ENCODE peak calls at places on chromosomes 13 and 19, in ten cellular contexts. J, Z, M, Q, N, T, C, U, H and I are unnamed samples.

GRCh38 chr13:97113231-97114001 is 108.7 kb upstream of the MBNL2 start:
- DNase-seq in N (no peak), Z (no peak), Q (peak), U (no peak), T (no peak), M (no peak), H (no peak), C (peak), J (peak), I (no peak)

GRCh38 chr13:76965759-76966421 is 17.6 kb downstream of the ACOD1 start:
- DNase-seq in Q (peak), M (peak), H (no peak), C (no peak), T (no peak), N (no peak), U (no peak), Z (no peak), J (no peak), I (no peak)

GRCh38 chr19:52369463-52370340 is at the start of gene ZNF880:
- DNase-seq in H (peak), M (peak), U (peak), C (peak), N (peak), J (peak), T (peak), Q (peak), Z (peak), I (peak)

GRCh38 chr19:42242071-42242511 is 311 bp downstream of the GSK3A start:
- DNase-seq in T (no peak), M (no peak), U (no peak), N (no peak), J (no peak), H (peak), Q (peak), C (no peak), Z (no peak), I (no peak)

GRCh38 chr13:76853481-76853880 is 32.7 kb downstream of the KCTD12 start:
- DNase-seq in M (no peak), Q (no peak), J (no peak), U (no peak), T (no peak), Z (no peak), H (no peak), C (no peak), N (no peak), I (no peak)

GRCh38 chr13:74388626-74389025 is 254.4 kb upstream of the KLF12 start:
- DNase-seq in U (no peak), J (no peak), Z (no peak), Q (no peak), T (no peak), M (no peak), C (no peak), H (no peak), N (no peak), I (peak)

GRCh38 chr13:32233062-32233461 is 82.1 kb downstream of the ZAR1L start:
- DNase-seq in J (no peak), Z (no peak), N (no peak), Q (no peak), C (no peak), U (no peak), M (no peak), H (no peak), T (no peak), I (no peak)

GRCh38 chr19:54407780-54408179 is 7.5 kb upstream of the TTYH1 start:
- DNase-seq in U (no peak), J (no peak), Z (no peak), H (no peak), C (no peak), N (no peak), T (no peak), M (no peak), Q (no peak), I (no peak)

GRCh38 chr19:30862876-30863275 is 486.4 kb downstream of the TSHZ3 start:
- DNase-seq in C (no peak), H (no peak), Q (no peak), Z (no peak), U (peak), J (no peak), T (no peak), N (no peak), M (no peak), I (no peak)

GRCh38 chr19:54473071-54473941 is at the start of gene CDC42EP5:
- DNase-seq in U (no peak), Z (no peak), T (peak), C (no peak), J (no peak), H (no peak), M (peak), Q (peak), N (no peak), I (no peak)

GRCh38 chr19:41957161-41957837 is 1.8 kb downstream of the RABAC1 start:
- DNase-seq in H (no peak), Z (no peak), C (no peak), T (peak), J (no peak), M (no peak), Q (no peak), N (no peak), U (no peak), I (no peak)

GRCh38 chr19:51194527-51195315 is 30.2 kb upstream of the CD33 start:
- DNase-seq in M (no peak), H (no peak), T (no peak), J (no peak), Q (no peak), N (no peak), C (no peak), Z (no peak), U (no peak), I (no peak)

GRCh38 chr19:2755448-2755705 is 15.6 kb upstream of the SLC39A3 start:
- DNase-seq in M (peak), J (no peak), N (no peak), Z (no peak), C (no peak), T (no peak), H (no peak), Q (no peak), U (no peak), I (no peak)

GRCh38 chr13:26343816-26344215 is 89.9 kb downstream of the CDK8 start:
- DNase-seq in J (no peak), Z (no peak), C (no peak), M (no peak), H (no peak), T (no peak), N (no peak), U (no peak), Q (no peak), I (peak)

GRCh38 chr19:43802216-43802951 is at the start of gene LYPD5:
- DNase-seq in C (no peak), U (no peak), Q (no peak), H (no peak), M (no peak), Z (no peak), J (no peak), T (no peak), N (no peak), I (no peak)

GRCh38 chr13:45658586-45659235 is 43.2 kb upstream of the ERICH6B start:
- DNase-seq in Q (no peak), C (no peak), T (no peak), M (no peak), J (no peak), N (no peak), U (no peak), Z (no peak), H (no peak), I (no peak)

GRCh38 chr19:54203151-54203611 is 2.5 kb downstream of the RPS9 start:
- DNase-seq in Z (no peak), H (no peak), C (no peak), J (no peak), Q (peak), U (no peak), N (no peak), T (no peak), M (no peak), I (no peak)

GRCh38 chr19:55099557-55100506 is 17.6 kb downstream of the PPP1R12C start:
- DNase-seq in T (peak), N (no peak), J (no peak), Q (no peak), Z (no peak), M (peak), U (no peak), C (no peak), H (no peak), I (peak)

GRCh38 chr13:98942997-98943396 is 34.9 kb downstream of the DOCK9 start:
- DNase-seq in N (no peak), C (no peak), H (no peak), M (no peak), Z (no peak), Q (no peak), U (no peak), T (no peak), J (no peak), I (no peak)
- H3K27ac ChIP-seq in N (no peak), C (no peak), H (no peak), M (no peak), Z (no peak), Q (no peak), U (no peak), T (no peak), J (no peak), I (no peak)

DNA sequence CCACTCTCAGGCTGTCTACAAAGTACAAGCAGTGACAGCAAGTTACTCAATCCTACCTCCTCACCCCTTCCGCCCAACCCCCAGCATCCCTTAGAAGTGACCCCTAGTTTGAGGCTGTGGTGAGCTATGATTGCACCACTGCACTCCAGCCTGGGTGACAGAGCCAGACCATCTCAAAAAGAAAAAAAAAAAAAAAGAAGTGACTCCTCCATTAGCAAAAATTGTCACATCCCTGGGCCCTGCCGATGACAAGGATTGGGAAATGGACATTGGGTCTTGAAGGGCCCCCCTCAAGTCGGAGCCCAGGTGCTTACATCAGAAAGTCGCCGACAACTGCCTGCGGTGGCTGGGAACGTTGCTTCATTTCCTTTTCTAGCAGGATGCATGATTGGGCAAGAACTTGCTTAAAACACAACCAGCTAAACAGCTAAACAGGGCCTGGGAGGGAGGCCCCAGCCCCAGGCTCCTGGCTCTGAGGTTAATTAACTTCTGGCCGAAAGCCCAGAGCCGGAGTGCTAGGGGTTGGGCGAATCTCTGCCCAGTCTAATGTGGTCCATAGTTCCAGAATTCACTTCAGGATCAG is 15.3 kb downstream of the RAB3D start:
- DNase-seq in Z (no peak), M (peak), T (peak), N (no peak), Q (peak), H (peak), J (peak), C (peak), U (peak), I (no peak)
- H3K27ac ChIP-seq in Z (peak), M (peak), T (peak), N (no peak), Q (peak), H (peak), J (no peak), C (peak), U (peak), I (no peak)

GRCh38 chr13:49694446-49694845 is 3.2 kb upstream of the EBPL start:
- DNase-seq in C (no peak), Z (no peak), T (no peak), Q (no peak), U (no peak), J (no peak), N (no peak), H (no peak), M (no peak), I (no peak)

GRCh38 chr13:49693191-49693733 is 2.0 kb upstream of the EBPL start:
- DNase-seq in C (no peak), J (no peak), M (no peak), H (no peak), N (no peak), U (no peak), Q (no peak), T (no peak), Z (no peak), I (no peak)

GRCh38 chr13:49693877-49694276 is 2.6 kb upstream of the EBPL start:
- DNase-seq in Z (no peak), U (no peak), N (no peak), Q (no peak), H (no peak), M (no peak), J (no peak), C (no peak), T (no peak), I (no peak)

GRCh38 chr13:49690990-49691886 is at the start of gene EBPL:
- DNase-seq in J (peak), N (peak), T (peak), Q (peak), M (peak), H (peak), Z (peak), U (peak), C (peak), I (peak)

DNA sequence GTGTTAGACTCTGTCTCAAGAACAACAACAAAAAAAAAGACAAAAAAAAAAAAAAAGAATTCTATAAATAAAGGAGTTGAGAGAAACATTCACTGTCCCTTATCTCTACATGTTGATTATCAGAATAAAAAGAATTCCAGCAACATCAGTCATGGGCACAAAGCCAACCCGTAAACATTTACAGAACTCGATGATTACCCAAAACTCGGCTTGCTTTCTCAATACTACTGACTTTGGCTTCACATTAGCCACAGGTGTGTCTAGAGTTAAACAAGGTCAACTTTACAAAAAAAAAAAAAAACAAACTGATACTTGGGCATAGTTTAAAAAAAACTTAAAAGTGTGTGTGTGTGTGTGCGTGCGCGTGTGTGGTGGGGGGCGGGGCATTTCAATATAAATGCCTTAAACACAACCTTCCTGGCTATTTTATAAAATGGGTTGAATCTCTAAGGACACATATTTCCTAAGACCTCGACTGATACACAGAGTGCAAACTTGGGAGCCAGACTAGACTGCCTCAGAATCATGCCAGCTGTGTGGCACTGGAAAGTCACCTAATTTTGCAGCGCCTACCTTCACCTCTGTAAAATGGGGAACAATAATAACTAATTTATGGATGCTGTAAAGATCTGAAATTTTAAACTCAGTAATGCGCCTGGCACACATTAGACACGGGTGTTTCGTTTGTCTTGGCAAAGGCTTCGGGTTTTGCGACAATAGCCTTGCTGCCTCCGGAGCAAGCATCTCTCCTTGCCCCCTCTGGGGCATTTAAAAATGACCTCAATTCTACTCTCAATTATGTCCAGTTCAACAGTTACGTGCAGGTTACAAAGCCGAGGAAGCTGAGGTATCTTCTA is 925 bp downstream of the EBPL start:
- DNase-seq in J (no peak), N (no peak), T (no peak), Q (peak), M (no peak), H (no peak), Z (no peak), C (no peak), U (no peak), I (peak)
- H3K27ac ChIP-seq in J (peak), N (no peak), T (peak), Q (peak), M (peak), H (no peak), Z (no peak), C (no peak), U (peak), I (no peak)

DNA sequence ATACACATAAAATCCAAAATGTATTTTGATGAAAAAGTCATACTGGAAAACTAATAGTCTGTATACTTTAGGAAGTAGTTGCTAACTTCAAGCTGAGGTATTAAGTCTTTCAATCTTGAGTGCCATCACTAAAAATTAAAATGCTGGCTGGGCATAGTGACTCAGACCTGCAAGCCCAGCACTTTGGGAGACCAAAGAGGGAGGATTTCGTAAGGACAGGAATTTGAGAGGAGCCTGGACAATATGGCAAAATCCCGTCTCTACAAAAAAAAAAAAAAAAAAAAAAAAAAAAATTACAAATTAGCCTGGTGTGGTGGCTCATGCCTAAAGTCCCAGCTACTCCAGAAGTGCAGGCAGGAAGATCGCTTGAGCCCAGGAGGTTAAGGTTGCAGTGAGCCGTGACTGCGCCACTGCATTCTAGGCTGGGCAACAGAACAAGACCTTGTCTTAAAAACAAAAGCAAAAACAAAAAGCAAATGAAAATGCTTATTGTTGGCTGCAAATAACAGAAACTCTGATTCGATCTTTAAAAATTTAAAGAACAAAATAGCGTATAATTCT is 1994.2 kb upstream of the PCDH20 start:
- DNase-seq in H (no peak), J (no peak), Z (no peak), N (no peak), Q (no peak), U (no peak), T (no peak), C (no peak), M (no peak), I (no peak)
- H3K27ac ChIP-seq in H (no peak), J (no peak), Z (no peak), N (no peak), Q (no peak), U (no peak), T (no peak), C (no peak), M (no peak), I (no peak)

GRCh38 chr13:87810920-87811344 is 139.8 kb downstream of the SLITRK5 start:
- DNase-seq in M (no peak), T (no peak), U (peak), Q (no peak), J (no peak), N (no peak), Z (no peak), C (no peak), H (no peak), I (no peak)
- H3K27ac ChIP-seq in M (no peak), T (no peak), U (no peak), Q (no peak), J (no peak), N (no peak), Z (no peak), C (no peak), H (no peak), I (no peak)